ENCODE peak calls at places on chromosomes 5 and 9, in six cellular contexts. E, O, T, P, Q and D are unnamed samples.
A peak's percentile ranks its signal among the peaks of the same experiment; 100 is the strongest.

GRCh38 chr9:136620441-136621018 is 42.2 kb upstream of the EGFL7 start:
- DNase-seq in E (no peak), O (no peak), T (no peak), P (no peak), Q (no peak), D (no peak)

GRCh38 chr9:79572032-79572890 is 496 bp downstream of the TLE4 start:
- DNase-seq in E (peak; percentile 48), O (no peak), T (peak; percentile 45), P (peak; percentile 62), Q (no peak), D (no peak)

GRCh38 chr9:80842383-80842782 is 847.0 kb downstream of the TLE1 start:
- DNase-seq in E (no peak), O (no peak), T (no peak), P (no peak), Q (no peak), D (no peak)

GRCh38 chr5:74312746-74313145 is 327.8 kb downstream of the ENC1 start:
- DNase-seq in E (no peak), O (no peak), T (no peak), P (no peak), Q (no peak), D (no peak)

GRCh38 chr9:73229543-73229942 is 77.9 kb downstream of the ANXA1 start:
- DNase-seq in E (no peak), O (no peak), T (no peak), P (no peak), Q (no peak), D (no peak)

GRCh38 chr9:75105019-75105540 is 16.8 kb downstream of the OSTF1 start:
- DNase-seq in E (no peak), O (no peak), T (no peak), P (no peak), Q (no peak), D (no peak)

GRCh38 chr9:90523953-90524352 is 118.7 kb downstream of the DIRAS2 start:
- DNase-seq in E (no peak), O (no peak), T (no peak), P (no peak), Q (no peak), D (no peak)

GRCh38 chr9:135277219-135278201 is 190.0 kb downstream of the OLFM1 start:
- DNase-seq in E (no peak), O (no peak), T (no peak), P (no peak), Q (no peak), D (no peak)

GRCh38 chr5:134236208-134236761 is 10.4 kb upstream of the PPP2CA start:
- DNase-seq in E (no peak), O (no peak), T (no peak), P (no peak), Q (no peak), D (no peak)

GRCh38 chr5:78243639-78244038 is 50.9 kb downstream of the AP3B1 start:
- DNase-seq in E (no peak), O (no peak), T (peak; percentile 7), P (peak; percentile 67), Q (peak; percentile 40), D (no peak)

GRCh38 chr5:23484094-23484493 is 23.3 kb upstream of the PRDM9 start:
- DNase-seq in E (no peak), O (no peak), T (no peak), P (no peak), Q (no peak), D (no peak)

GRCh38 chr5:166535641-166536040 is 1755.8 kb upstream of the WWC1 start:
- DNase-seq in E (no peak), O (no peak), T (no peak), P (no peak), Q (no peak), D (no peak)

GRCh38 chr5:99000221-99000620 is 71.4 kb upstream of the CHD1 start:
- DNase-seq in E (no peak), O (no peak), T (no peak), P (no peak), Q (no peak), D (no peak)

GRCh38 chr5:172837640-172838039 is 3.6 kb downstream of the ERGIC1 start:
- DNase-seq in E (no peak), O (no peak), T (no peak), P (peak; percentile 56), Q (no peak), D (no peak)

GRCh38 chr9:110555971-110556370 is 23.6 kb downstream of the SVEP1 start:
- DNase-seq in E (no peak), O (no peak), T (no peak), P (no peak), Q (peak; percentile 65), D (no peak)

GRCh38 chr9:2345013-2345412 is 276.6 kb upstream of the VLDLR start:
- DNase-seq in E (no peak), O (no peak), T (no peak), P (no peak), Q (no peak), D (no peak)

GRCh38 chr5:131186561-131187256 is 16.0 kb downstream of the LYRM7 start:
- DNase-seq in E (no peak), O (no peak), T (no peak), P (no peak), Q (no peak), D (no peak)

GRCh38 chr5:153402550-153402949 is 87.9 kb upstream of the GRIA1 start:
- DNase-seq in E (no peak), O (no peak), T (no peak), P (no peak), Q (peak; percentile 33), D (peak; percentile 5)

GRCh38 chr5:73637565-73637964 is 11.6 kb downstream of the ARHGEF28 start:
- DNase-seq in E (no peak), O (no peak), T (no peak), P (no peak), Q (no peak), D (no peak)

GRCh38 chr5:30600892-30601291 is 592.6 kb upstream of the CDH6 start:
- DNase-seq in E (no peak), O (no peak), T (no peak), P (no peak), Q (no peak), D (no peak)

GRCh38 chr9:90058364-90058763 is 453.6 kb downstream of the GADD45G start:
- DNase-seq in E (no peak), O (no peak), T (no peak), P (no peak), Q (no peak), D (no peak)

GRCh38 chr5:117741655-117742226 is 1167.1 kb upstream of the SEMA6A start:
- DNase-seq in E (no peak), O (no peak), T (no peak), P (no peak), Q (no peak), D (no peak)

GRCh38 chr5:66929995-66930394 is 266.6 kb downstream of the CD180 start:
- DNase-seq in E (no peak), O (no peak), T (no peak), P (no peak), Q (no peak), D (no peak)

GRCh38 chr5:178284095-178284675 is 51.6 kb upstream of the PHYKPL start:
- DNase-seq in E (peak; percentile 33), O (no peak), T (no peak), P (peak; percentile 10), Q (no peak), D (no peak)

GRCh38 chr5:81422671-81423070 is 28.7 kb upstream of the ACOT12 start:
- DNase-seq in E (no peak), O (no peak), T (no peak), P (peak; percentile 62), Q (peak; percentile 43), D (no peak)

GRCh38 chr5:59640411-59640810 is 253.1 kb downstream of the PDE4D start:
- DNase-seq in E (no peak), O (no peak), T (no peak), P (peak; percentile 29), Q (no peak), D (no peak)

GRCh38 chr5:142540774-142541466 is 145.0 kb downstream of the FGF1 start:
- DNase-seq in E (no peak), O (no peak), T (no peak), P (no peak), Q (peak; percentile 77), D (no peak)

GRCh38 chr9:88458716-88459115 is 70.5 kb downstream of the SPIN1 start:
- DNase-seq in E (no peak), O (no peak), T (no peak), P (no peak), Q (peak; percentile 79), D (no peak)

GRCh38 chr5:148966348-148966747 is 96.5 kb downstream of the SH3TC2 start:
- DNase-seq in E (no peak), O (no peak), T (no peak), P (no peak), Q (no peak), D (no peak)

GRCh38 chr5:71658916-71659661 is 60.0 kb upstream of the CARTPT start:
- DNase-seq in E (no peak), O (no peak), T (no peak), P (peak; percentile 6), Q (no peak), D (no peak)

GRCh38 chr5:9835121-9835770 is 205.1 kb upstream of the TAS2R1 start:
- DNase-seq in E (no peak), O (no peak), T (no peak), P (no peak), Q (no peak), D (no peak)

GRCh38 chr9:37425298-37425752 is 2.8 kb downstream of the GRHPR start:
- DNase-seq in E (no peak), O (no peak), T (no peak), P (no peak), Q (no peak), D (no peak)

GRCh38 chr9:31248156-31248555 is 1136.3 kb upstream of the ACO1 start:
- DNase-seq in E (no peak), O (no peak), T (no peak), P (no peak), Q (no peak), D (no peak)